ENCODE peak calls at places on chromosomes 7 and 10, in six cellular contexts. I, Z, G, F, C and K are unnamed samples.

GRCh38 chr7:154914580-154915380 is 88.1 kb downstream of the PAXIP1 start:
- ATAC-seq in I (no peak), Z (no peak), G (no peak), F (no peak), C (no peak), K (no peak)

GRCh38 chr7:44213206-44213871 is 12.6 kb downstream of the YKT6 start:
- ATAC-seq in I (no peak), Z (no peak), G (peak), F (no peak), C (no peak), K (no peak)

GRCh38 chr7:1087952-1088920 is at the start of gene GPER1:
- ATAC-seq in I (peak), Z (peak), G (peak), F (peak), C (no peak), K (peak)

GRCh38 chr10:60594476-60595051 is 183.7 kb upstream of the CDK1 start:
- ATAC-seq in I (peak), Z (peak), G (no peak), F (no peak), C (no peak), K (no peak)

GRCh38 chr7:21639206-21639868 is 96.5 kb downstream of the DNAH11 start:
- ATAC-seq in I (no peak), Z (no peak), G (no peak), F (no peak), C (no peak), K (no peak)

GRCh38 chr7:27923308-27923980 is 183.5 kb downstream of the TAX1BP1 start:
- ATAC-seq in I (no peak), Z (no peak), G (peak), F (no peak), C (no peak), K (no peak)

GRCh38 chr7:94623820-94624219 is 32.1 kb downstream of the SGCE start:
- ATAC-seq in I (no peak), Z (no peak), G (no peak), F (no peak), C (no peak), K (no peak)

GRCh38 chr10:100805543-100806355 is 60.4 kb downstream of the PAX2 start:
- ATAC-seq in I (no peak), Z (no peak), G (no peak), F (no peak), C (no peak), K (no peak)

GRCh38 chr7:44454348-44454747 is 36.1 kb downstream of the NUDCD3 start:
- ATAC-seq in I (no peak), Z (no peak), G (no peak), F (no peak), C (no peak), K (no peak)

GRCh38 chr10:96743988-96744585 is 23.8 kb upstream of the PIK3AP1 start:
- ATAC-seq in I (peak), Z (peak), G (peak), F (no peak), C (no peak), K (no peak)

DNA sequence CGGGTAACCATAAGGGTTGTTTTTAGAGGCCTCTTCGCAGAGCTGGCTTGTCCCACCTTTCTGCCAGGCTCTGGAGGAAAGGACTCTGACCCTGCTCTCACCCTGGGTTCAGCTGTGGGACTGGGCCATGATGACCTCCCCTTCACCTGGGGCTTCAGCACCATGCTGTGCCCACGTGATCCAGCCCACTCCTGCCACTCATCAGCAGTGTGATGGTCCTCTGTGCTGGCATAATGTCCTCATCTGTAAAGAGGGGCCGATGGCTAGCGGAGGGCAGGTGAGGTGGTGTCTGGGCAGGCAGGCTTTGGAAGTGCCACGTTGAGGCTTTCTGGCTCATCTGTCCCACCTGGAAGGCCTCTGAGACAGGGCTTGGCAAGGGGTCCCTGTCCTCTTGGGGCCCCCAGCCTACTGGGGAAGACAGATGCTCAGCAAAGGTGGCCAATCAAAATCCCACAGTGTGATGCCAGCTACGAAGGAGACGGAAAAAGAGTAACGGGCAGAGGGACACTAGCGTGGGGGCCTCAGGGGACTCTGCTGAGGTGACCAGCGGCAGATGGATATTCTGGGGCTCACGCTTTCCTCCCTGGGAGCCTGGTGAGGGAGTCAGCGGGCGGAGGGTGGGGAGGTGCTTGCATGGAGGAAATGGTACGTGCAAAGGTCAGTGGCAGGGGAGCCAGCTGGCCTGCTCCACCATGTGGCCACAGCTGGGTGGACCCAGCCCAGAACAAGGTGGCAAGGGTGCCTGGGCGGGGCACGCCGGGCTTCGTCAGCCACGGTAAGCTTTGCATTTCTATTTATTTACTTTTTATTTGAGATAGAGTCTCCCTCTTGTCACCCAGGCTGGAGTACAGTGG is 5.4 kb downstream of the LRWD1 start:
- ATAC-seq in I (no peak), Z (no peak), G (no peak), F (no peak), C (no peak), K (no peak)
- TF ChIP-seq POLR2A in I (no peak), Z (no peak), G (no peak), F (no peak), C (no peak), K (no peak)

GRCh38 chr10:116147162-116147906 is 125.7 kb downstream of the GFRA1 start:
- ATAC-seq in I (no peak), Z (no peak), G (no peak), F (no peak), C (no peak), K (no peak)
- TF ChIP-seq POLR2A in I (no peak), Z (no peak), G (no peak), F (no peak), C (no peak), K (no peak)

GRCh38 chr10:5887641-5888040 is 2.1 kb downstream of the ANKRD16 start:
- ATAC-seq in I (no peak), Z (no peak), G (no peak), F (no peak), C (no peak), K (no peak)

GRCh38 chr10:5890519-5890878 is 456 bp downstream of the FBH1 start:
- ATAC-seq in I (peak), Z (peak), G (peak), F (no peak), C (peak), K (no peak)

GRCh38 chr10:5888352-5888751 is 1.3 kb downstream of the ANKRD16 start:
- ATAC-seq in I (no peak), Z (no peak), G (no peak), F (no peak), C (no peak), K (no peak)

GRCh38 chr10:5889624-5890518 is at the start of the genes ANKRD16 and FBH1:
- ATAC-seq in I (peak), Z (peak), G (peak), F (peak), C (peak), K (peak)

DNA sequence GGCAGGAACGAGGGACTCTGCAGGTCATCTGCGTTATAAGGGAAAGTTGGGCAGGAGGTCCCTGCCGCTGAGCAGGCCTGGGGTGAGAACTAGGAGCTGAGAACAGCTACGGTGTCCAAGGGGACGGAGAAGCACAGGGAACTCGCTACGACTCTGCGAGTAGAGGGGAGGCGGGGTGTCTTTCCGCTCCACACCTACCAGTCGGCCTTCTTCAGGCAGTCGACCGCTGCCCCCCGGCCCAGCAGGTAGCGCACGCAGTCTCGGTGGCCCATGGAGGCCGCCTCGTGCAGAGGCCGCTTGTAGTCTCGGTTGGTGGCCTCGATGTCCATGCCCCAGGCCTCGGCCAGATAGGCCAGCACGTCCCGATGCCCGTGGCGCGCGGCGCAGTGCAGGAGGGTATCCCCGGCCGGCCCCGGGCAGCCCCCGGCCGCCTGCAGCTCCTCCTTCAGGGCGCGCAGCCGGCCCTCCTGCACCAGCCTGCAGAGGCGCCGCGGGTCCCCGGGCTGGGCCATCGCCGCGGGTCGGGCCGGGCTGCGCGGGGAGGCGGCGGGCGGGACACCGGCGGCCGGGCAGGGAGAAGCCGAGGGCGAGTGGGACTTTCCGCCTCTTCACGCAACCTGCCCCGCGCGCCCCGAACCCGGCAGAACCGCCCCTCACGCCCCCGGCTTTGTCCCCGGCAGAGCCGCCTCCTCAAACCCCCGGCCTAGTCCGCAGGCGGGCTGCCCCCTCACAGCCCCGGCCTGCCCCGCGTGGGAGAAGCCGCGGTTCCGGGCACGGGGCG is 660 bp downstream of the ANKRD16 start:
- ATAC-seq in I (peak), Z (peak), G (peak), F (peak), C (peak), K (peak)
- TF ChIP-seq POLR2A in I (no peak), Z (no peak), G (no peak), F (no peak), C (no peak), K (no peak)

GRCh38 chr10:91163269-91163708 is 57.2 kb upstream of the PCGF5 start:
- ATAC-seq in I (peak), Z (peak), G (peak), F (peak), C (peak), K (peak)

GRCh38 chr10:91164520-91165065 is 55.9 kb upstream of the PCGF5 start:
- ATAC-seq in I (no peak), Z (no peak), G (no peak), F (no peak), C (no peak), K (no peak)

GRCh38 chr10:91162050-91162494 is 58.4 kb upstream of the PCGF5 start:
- ATAC-seq in I (peak), Z (peak), G (peak), F (peak), C (peak), K (peak)

GRCh38 chr10:91163709-91164474 is 56.6 kb upstream of the PCGF5 start:
- ATAC-seq in I (peak), Z (peak), G (peak), F (peak), C (peak), K (peak)

GRCh38 chr10:91162495-91163268 is 57.8 kb upstream of the PCGF5 start:
- ATAC-seq in I (peak), Z (peak), G (peak), F (peak), C (peak), K (peak)
- TF ChIP-seq POLR2A in I (peak), Z (no peak), G (no peak), F (peak), C (peak), K (peak)

GRCh38 chr10:44981172-44982113 is 2.8 kb upstream of the DEPP1 start:
- ATAC-seq in I (peak), Z (peak), G (peak), F (peak), C (peak), K (peak)
- TF ChIP-seq POLR2A in I (peak), Z (no peak), G (no peak), F (no peak), C (no peak), K (no peak)

GRCh38 chr10:45672201-45673073 is at the start of gene ZFAND4:
- ATAC-seq in I (peak), Z (peak), G (peak), F (peak), C (peak), K (peak)
- TF ChIP-seq POLR2A in I (peak), Z (peak), G (peak), F (peak), C (peak), K (peak)

GRCh38 chr7:2373124-2373556 is 18.5 kb downstream of the EIF3B start:
- ATAC-seq in I (no peak), Z (peak), G (peak), F (peak), C (peak), K (no peak)

GRCh38 chr7:2374830-2375728 is 20.5 kb downstream of the EIF3B start:
- ATAC-seq in I (no peak), Z (no peak), G (no peak), F (no peak), C (peak), K (no peak)

GRCh38 chr7:2372724-2373123 is 18.1 kb downstream of the EIF3B start:
- ATAC-seq in I (no peak), Z (peak), G (no peak), F (no peak), C (no peak), K (no peak)

GRCh38 chr7:2374401-2374800 is 19.8 kb downstream of the EIF3B start:
- ATAC-seq in I (no peak), Z (no peak), G (no peak), F (no peak), C (no peak), K (no peak)

GRCh38 chr7:2373646-2374045 is 19.0 kb downstream of the EIF3B start:
- ATAC-seq in I (no peak), Z (no peak), G (no peak), F (no peak), C (no peak), K (no peak)
- TF ChIP-seq POLR2A in I (no peak), Z (no peak), G (no peak), F (no peak), C (no peak), K (no peak)